ENCODE peak calls at places on chromosome 19, in four cellular contexts. One of them, this sample, is unnamed.

GRCh38 chr19:32464279-32464678 is 58.7 kb downstream of the DPY19L3 start:
- DNase-seq in adrenal gland: no peak
- DNase-seq in H54: no peak
- DNase-seq in activated T-helper 1 cell treated with anti-CD3 and anti-CD28 coated beads, Interleukin-2, amount 50 U/mL, for 16 hours: no peak
- DNase-seq in this sample: peak

GRCh38 chr19:39448271-39448670 is 2.9 kb downstream of the SUPT5H start:
- DNase-seq in adrenal gland: no peak
- DNase-seq in H54: peak
- DNase-seq in activated T-helper 1 cell treated with anti-CD3 and anti-CD28 coated beads, Interleukin-2, amount 50 U/mL, for 16 hours: no peak
- DNase-seq in this sample: no peak

GRCh38 chr19:12230751-12231733 is 63.6 kb downstream of the ZNF44 start:
- DNase-seq in adrenal gland: no peak
- DNase-seq in H54: no peak
- DNase-seq in activated T-helper 1 cell treated with anti-CD3 and anti-CD28 coated beads, Interleukin-2, amount 50 U/mL, for 16 hours: no peak
- DNase-seq in this sample: no peak

GRCh38 chr19:8097681-8098567 is 45.4 kb downstream of the CCL25 start:
- DNase-seq in adrenal gland: no peak
- DNase-seq in H54: no peak
- DNase-seq in activated T-helper 1 cell treated with anti-CD3 and anti-CD28 coated beads, Interleukin-2, amount 50 U/mL, for 16 hours: no peak
- DNase-seq in this sample: no peak

GRCh38 chr19:48476176-48476575 is 7.0 kb downstream of the CYTH2 start:
- DNase-seq in adrenal gland: no peak
- DNase-seq in H54: no peak
- DNase-seq in activated T-helper 1 cell treated with anti-CD3 and anti-CD28 coated beads, Interleukin-2, amount 50 U/mL, for 16 hours: no peak
- DNase-seq in this sample: no peak

GRCh38 chr19:51694318-51695085 is 1.4 kb downstream of the SPACA6 start:
- DNase-seq in adrenal gland: no peak
- DNase-seq in H54: no peak
- DNase-seq in activated T-helper 1 cell treated with anti-CD3 and anti-CD28 coated beads, Interleukin-2, amount 50 U/mL, for 16 hours: no peak
- DNase-seq in this sample: no peak

GRCh38 chr19:7850429-7850819 is 20.4 kb downstream of the EVI5L start:
- DNase-seq in adrenal gland: no peak
- DNase-seq in H54: no peak
- DNase-seq in activated T-helper 1 cell treated with anti-CD3 and anti-CD28 coated beads, Interleukin-2, amount 50 U/mL, for 16 hours: no peak
- DNase-seq in this sample: no peak

GRCh38 chr19:36139473-36140288 is at the start of gene CAPNS1:
- DNase-seq in adrenal gland: peak
- DNase-seq in H54: peak
- DNase-seq in activated T-helper 1 cell treated with anti-CD3 and anti-CD28 coated beads, Interleukin-2, amount 50 U/mL, for 16 hours: peak
- DNase-seq in this sample: peak

GRCh38 chr19:12365372-12366162 is at the start of gene ZNF442:
- DNase-seq in adrenal gland: peak
- DNase-seq in H54: peak
- DNase-seq in activated T-helper 1 cell treated with anti-CD3 and anti-CD28 coated beads, Interleukin-2, amount 50 U/mL, for 16 hours: peak
- DNase-seq in this sample: no peak

GRCh38 chr19:45016388-45017314 is 15.4 kb downstream of the RELB start:
- DNase-seq in adrenal gland: peak
- DNase-seq in H54: peak
- DNase-seq in activated T-helper 1 cell treated with anti-CD3 and anti-CD28 coated beads, Interleukin-2, amount 50 U/mL, for 16 hours: peak
- DNase-seq in this sample: peak

This sample was measured in HCT116.